ENCODE peak calls at places on chromosomes 12 and 14, in seven cellular contexts. I is transverse colon; C is brain microvascular endothelial cell; F is body of pancreas; W is sigmoid colon; L is CD8-positive, alpha-beta T cell; M is Peyer's patch. K is an unnamed sample.

GRCh38 chr12:80493466-80493865 is 49.4 kb downstream of the PTPRQ start:
- DNase-seq in C (no peak), L (no peak), W (no peak), M (no peak), F (no peak), I (no peak), K (no peak)

GRCh38 chr14:58191763-58192596 is 8.0 kb upstream of the ACTR10 start:
- DNase-seq in F (no peak), W (no peak), L (no peak), C (no peak), M (no peak), I (no peak), K (no peak)

GRCh38 chr12:132597333-132598283 is 12.8 kb downstream of the LRCOL1 start:
- DNase-seq in I (no peak), M (no peak), W (no peak), C (peak), F (no peak), L (no peak), K (peak)

GRCh38 chr12:47709277-47710048 is 3.6 kb upstream of the RPAP3 start:
- DNase-seq in M (peak), F (no peak), C (no peak), I (no peak), L (no peak), W (no peak), K (no peak)

GRCh38 chr14:36870776-36871175 is 209.1 kb downstream of the PAX9 start:
- DNase-seq in L (no peak), M (no peak), I (no peak), W (no peak), C (no peak), F (no peak), K (no peak)

GRCh38 chr14:54562334-54562733 is 4.6 kb upstream of the SAMD4A start:
- DNase-seq in F (no peak), C (peak), I (no peak), L (no peak), M (no peak), W (no peak), K (no peak)

GRCh38 chr14:38250316-38250715 is 5.6 kb downstream of the CLEC14A start:
- DNase-seq in F (no peak), W (no peak), C (no peak), I (no peak), L (no peak), M (no peak), K (no peak)

GRCh38 chr14:88695873-88696272 is 96.9 kb downstream of the EML5 start:
- DNase-seq in W (no peak), M (no peak), L (no peak), F (no peak), I (no peak), C (no peak), K (no peak)

GRCh38 chr12:103748875-103749274 is 92.2 kb downstream of the NT5DC3 start:
- DNase-seq in W (no peak), F (no peak), L (no peak), M (no peak), I (no peak), C (no peak), K (no peak)

DNA sequence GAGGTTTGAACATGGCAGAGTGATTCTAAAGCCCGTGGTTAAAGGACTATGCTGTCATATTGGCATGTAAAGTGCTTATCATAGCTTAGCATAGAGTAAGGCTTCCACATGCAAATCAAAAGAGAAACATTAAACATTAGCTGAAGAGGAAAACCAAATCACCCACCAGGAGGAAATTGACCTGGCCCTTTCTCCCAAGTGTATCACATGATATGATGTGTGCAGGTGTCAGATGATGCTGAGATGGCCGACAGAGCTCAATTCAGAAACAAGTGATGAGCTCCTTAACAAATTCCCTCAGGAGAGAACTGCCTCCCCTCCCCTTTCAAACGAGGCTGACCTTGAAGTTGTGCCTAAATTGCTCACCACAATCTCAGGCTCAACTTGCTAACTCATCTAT is 217.1 kb upstream of the BTG1 start:
- DNase-seq in W (no peak), F (no peak), I (no peak), M (peak), L (no peak), C (no peak), K (no peak)
- H3K4me3 ChIP-seq in W (no peak), F (no peak), I (no peak), M (no peak), L (peak), C (no peak), K (no peak)

GRCh38 chr12:6226701-6227096 is 26.5 kb downstream of the CD9 start:
- DNase-seq in L (no peak), F (no peak), I (peak), W (peak), M (no peak), C (no peak), K (no peak)
- H3K4me3 ChIP-seq in L (no peak), F (no peak), I (no peak), W (peak), M (no peak), C (no peak), K (no peak)

GRCh38 chr12:46365951-46366379 is 6.6 kb downstream of the SLC38A2 start:
- DNase-seq in L (no peak), I (no peak), F (no peak), M (no peak), W (no peak), C (no peak), K (peak)
- H3K4me3 ChIP-seq in L (no peak), I (no peak), F (no peak), M (peak), W (peak), C (peak), K (peak)

DNA sequence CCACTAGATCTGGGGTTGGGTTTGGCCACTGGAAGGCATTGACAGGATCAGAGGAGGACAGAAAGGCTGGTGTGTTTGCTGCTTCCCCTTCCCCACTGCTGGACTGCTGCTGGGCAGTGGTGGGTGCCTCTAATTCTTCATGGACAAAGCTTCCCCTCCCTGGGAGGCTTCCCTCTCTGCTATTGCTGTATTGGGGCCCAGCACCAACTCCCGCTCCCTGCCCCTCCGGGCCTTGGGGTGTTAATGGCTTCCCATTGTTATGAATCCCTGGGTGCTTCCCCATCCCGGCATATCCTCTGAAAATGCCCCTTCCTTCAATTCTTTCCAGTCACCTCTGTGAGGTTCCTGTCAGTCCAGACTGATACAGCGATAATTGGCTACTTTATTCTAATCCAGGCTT is 310.2 kb downstream of the GLT1D1 start:
- DNase-seq in L (no peak), M (no peak), F (no peak), I (no peak), W (no peak), C (no peak), K (no peak)
- H3K4me3 ChIP-seq in L (no peak), M (no peak), F (no peak), I (no peak), W (no peak), C (no peak), K (no peak)

GRCh38 chr12:1474059-1474537 is 120.3 kb downstream of the FBXL14 start:
- DNase-seq in L (no peak), F (no peak), M (no peak), W (no peak), I (no peak), C (peak), K (peak)

GRCh38 chr12:1471224-1471623 is 123.2 kb downstream of the FBXL14 start:
- DNase-seq in C (no peak), W (no peak), L (no peak), M (no peak), F (no peak), I (no peak), K (no peak)

GRCh38 chr12:1470051-1470450 is 124.3 kb downstream of the FBXL14 start:
- DNase-seq in F (no peak), I (no peak), W (no peak), M (no peak), L (no peak), C (no peak), K (no peak)

GRCh38 chr12:1473418-1473817 is 121.0 kb downstream of the FBXL14 start:
- DNase-seq in M (peak), I (peak), F (no peak), C (no peak), L (peak), W (no peak), K (peak)

DNA sequence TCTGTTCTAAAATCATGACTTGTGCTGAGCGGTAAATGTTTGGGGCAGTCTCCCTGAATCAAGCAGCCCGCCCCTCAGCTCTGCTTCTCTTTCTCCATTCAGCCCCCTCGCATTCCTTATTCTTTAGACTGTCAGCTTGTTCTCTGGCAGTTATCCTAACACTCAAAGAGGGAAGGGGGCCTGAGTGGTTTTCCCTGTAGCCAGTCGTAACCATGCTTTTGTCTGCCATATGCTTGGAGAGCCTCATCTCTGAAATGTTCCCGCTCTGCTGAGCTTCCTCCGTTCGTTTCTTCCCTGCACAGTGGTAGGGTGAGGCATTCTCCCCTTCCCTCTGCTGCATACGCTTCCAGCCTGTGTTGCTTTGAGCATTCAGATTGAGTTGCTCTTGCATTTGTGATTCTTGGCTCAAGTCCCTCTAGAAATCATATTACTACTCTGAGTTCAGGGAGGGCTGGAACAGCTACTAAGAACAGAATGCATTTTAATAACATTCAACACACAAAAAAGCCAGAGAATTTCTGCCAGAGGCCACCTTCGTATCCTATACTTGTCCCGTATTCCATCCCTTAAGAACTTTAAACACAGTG is 119.7 kb downstream of the FBXL14 start:
- DNase-seq in I (no peak), W (no peak), L (no peak), F (no peak), C (peak), M (no peak), K (peak)
- H3K4me3 ChIP-seq in I (no peak), W (peak), L (no peak), F (no peak), C (peak), M (no peak), K (peak)

DNA sequence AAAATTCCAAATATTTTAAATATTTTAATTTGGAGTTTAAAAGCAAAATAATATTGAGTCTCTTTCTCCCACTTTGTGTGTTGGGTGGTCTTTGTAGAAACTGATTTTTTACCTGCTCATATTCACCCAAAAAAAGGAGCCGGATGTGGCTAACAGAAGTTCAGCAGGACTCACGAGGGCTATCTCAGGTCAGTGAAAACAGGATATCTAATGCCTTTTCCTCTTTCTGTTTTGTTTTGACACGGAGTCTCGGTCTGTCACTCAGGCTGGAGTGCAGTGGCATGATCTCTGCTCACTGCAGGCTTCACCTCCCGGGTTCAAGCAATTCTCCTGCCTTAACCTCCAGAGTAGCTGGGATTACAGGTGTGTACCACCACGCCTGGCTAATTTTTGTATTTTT is 30.8 kb downstream of the COA8 start:
- DNase-seq in M (peak), C (no peak), I (no peak), W (no peak), L (no peak), F (no peak), K (no peak)
- H3K4me3 ChIP-seq in M (no peak), C (no peak), I (no peak), W (no peak), L (no peak), F (no peak), K (no peak)

GRCh38 chr14:94617988-94618822 is 6.0 kb downstream of the SERPINA3 start:
- DNase-seq in L (no peak), C (no peak), M (no peak), F (no peak), W (peak), I (no peak), K (no peak)

GRCh38 chr14:94615823-94616570 is 3.8 kb downstream of the SERPINA3 start:
- DNase-seq in W (peak), F (no peak), C (no peak), M (no peak), L (no peak), I (no peak), K (no peak)

GRCh38 chr14:94619297-94619696 is 7.1 kb downstream of the SERPINA3 start:
- DNase-seq in L (no peak), W (no peak), M (no peak), I (no peak), F (no peak), C (no peak), K (no peak)

GRCh38 chr14:94615254-94615653 is 3.1 kb downstream of the SERPINA3 start:
- DNase-seq in F (no peak), I (no peak), M (no peak), L (no peak), W (peak), C (no peak), K (no peak)

DNA sequence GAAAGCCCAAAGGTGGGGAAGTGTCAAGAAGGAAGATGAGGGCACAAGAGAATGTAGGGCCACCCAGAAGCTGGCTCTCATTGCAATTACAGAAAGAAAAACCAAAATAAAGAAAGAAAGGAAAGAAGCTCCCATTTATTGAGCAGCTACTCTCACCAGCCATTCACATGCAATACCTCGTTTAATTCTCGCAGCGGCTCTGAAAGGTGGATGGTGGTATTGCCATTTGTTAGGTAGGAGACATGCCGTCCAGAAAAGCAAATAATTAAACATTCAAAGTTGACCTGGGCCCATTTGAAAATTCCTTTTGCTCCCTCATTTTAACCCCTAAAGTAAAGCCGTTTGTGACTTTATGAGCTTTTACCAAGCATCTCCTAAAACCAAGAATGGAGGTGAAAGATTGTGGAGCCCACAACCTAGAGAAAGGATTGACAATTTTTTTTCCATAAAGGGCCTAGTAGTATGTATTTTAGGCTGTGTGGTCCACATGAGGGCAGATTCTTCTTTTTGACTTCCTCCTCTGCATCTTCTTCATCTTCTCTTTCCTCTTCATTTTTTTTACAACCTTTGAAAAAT is 5.3 kb downstream of the SERPINA3 start:
- DNase-seq in I (no peak), M (no peak), F (no peak), C (no peak), W (peak), L (no peak), K (no peak)
- H3K4me3 ChIP-seq in I (no peak), M (no peak), F (no peak), C (no peak), W (no peak), L (no peak), K (no peak)

GRCh38 chr12:25004447-25004846 is 55.5 kb upstream of the BCAT1 start:
- DNase-seq in M (no peak), L (no peak), F (no peak), W (no peak), I (no peak), C (no peak), K (no peak)
- H3K4me3 ChIP-seq in M (no peak), L (no peak), F (no peak), W (no peak), I (no peak), C (no peak), K (no peak)